ENCODE peak calls at places on chromosomes 7 and 10, in six cellular contexts. G, K, I, M, Z and R are unnamed samples.

GRCh38 chr7:39567294-39567693 is 1.1 kb downstream of the YAE1 start:
- DNase-seq in G (no peak), K (no peak), I (no peak), M (no peak), Z (no peak), R (no peak)

GRCh38 chr10:112721080-112721698 is 228.9 kb upstream of the TCF7L2 start:
- DNase-seq in G (no peak), K (no peak), I (no peak), M (peak), Z (no peak), R (no peak)

GRCh38 chr10:36489928-36490279 is 635.5 kb upstream of the ANKRD30A start:
- DNase-seq in G (peak), K (peak), I (no peak), M (no peak), Z (no peak), R (no peak)

GRCh38 chr7:36303202-36304098 is 86.2 kb upstream of the ANLN start:
- DNase-seq in G (peak), K (peak), I (peak), M (no peak), Z (peak), R (peak)

GRCh38 chr10:71008150-71008549 is 119.8 kb upstream of the PCBD1 start:
- DNase-seq in G (no peak), K (no peak), I (no peak), M (no peak), Z (no peak), R (no peak)

GRCh38 chr7:55489552-55489951 is 82.8 kb downstream of the VOPP1 start:
- DNase-seq in G (no peak), K (no peak), I (no peak), M (no peak), Z (no peak), R (no peak)

GRCh38 chr7:46627038-46627315 is 705.9 kb upstream of the IGFBP3 start:
- DNase-seq in G (no peak), K (no peak), I (no peak), M (no peak), Z (no peak), R (no peak)

GRCh38 chr7:110759069-110759468 is 331.9 kb upstream of the LRRN3 start:
- DNase-seq in G (no peak), K (no peak), I (no peak), M (no peak), Z (no peak), R (no peak)

GRCh38 chr7:116161733-116162132 is 48.6 kb upstream of the TES start:
- DNase-seq in G (no peak), K (no peak), I (no peak), M (no peak), Z (no peak), R (no peak)

GRCh38 chr7:101624246-101625000 is 4.7 kb downstream of the MYL10 start:
- DNase-seq in G (no peak), K (no peak), I (no peak), M (peak), Z (no peak), R (no peak)

GRCh38 chr7:20340839-20341238 is 10.1 kb downstream of the ITGB8 start:
- DNase-seq in G (no peak), K (no peak), I (peak), M (no peak), Z (no peak), R (no peak)

GRCh38 chr7:131007439-131008330 is 273.7 kb upstream of the KLF14 start:
- DNase-seq in G (no peak), K (no peak), I (no peak), M (peak), Z (peak), R (no peak)

GRCh38 chr7:115840702-115841101 is 189.9 kb downstream of the TFEC start:
- DNase-seq in G (no peak), K (no peak), I (no peak), M (no peak), Z (no peak), R (no peak)

GRCh38 chr10:44471410-44471809 is 86.5 kb upstream of the CXCL12 start:
- DNase-seq in G (no peak), K (no peak), I (no peak), M (no peak), Z (no peak), R (no peak)

GRCh38 chr10:11035318-11035920 is 17.7 kb downstream of the CELF2 start:
- DNase-seq in G (peak), K (peak), I (peak), M (no peak), Z (peak), R (no peak)

GRCh38 chr10:3666525-3667302 is 118.3 kb downstream of the KLF6 start:
- DNase-seq in G (no peak), K (no peak), I (no peak), M (no peak), Z (no peak), R (no peak)

GRCh38 chr10:110636932-110637557 is 7.1 kb upstream of the RBM20 start:
- DNase-seq in G (no peak), K (no peak), I (no peak), M (no peak), Z (peak), R (no peak)

GRCh38 chr7:42274052-42274451 is 37.0 kb upstream of the GLI3 start:
- DNase-seq in G (peak), K (no peak), I (no peak), M (no peak), Z (no peak), R (no peak)

GRCh38 chr10:79979973-79980687 is 31.2 kb upstream of the SFTPD start:
- DNase-seq in G (no peak), K (no peak), I (no peak), M (no peak), Z (no peak), R (no peak)

GRCh38 chr10:114386446-114386845 is 17.9 kb downstream of the AFAP1L2 start:
- DNase-seq in G (no peak), K (no peak), I (no peak), M (no peak), Z (no peak), R (no peak)

GRCh38 chr7:159318682-159319351 is 174.2 kb upstream of the VIPR2 start:
- DNase-seq in G (no peak), K (no peak), I (no peak), M (no peak), Z (no peak), R (no peak)

GRCh38 chr7:84218681-84219080 is 24.1 kb upstream of the SEMA3A start:
- DNase-seq in G (no peak), K (no peak), I (no peak), M (no peak), Z (no peak), R (no peak)

GRCh38 chr10:43216931-43217562 is 49.8 kb downstream of the RASGEF1A start:
- DNase-seq in G (no peak), K (no peak), I (no peak), M (no peak), Z (no peak), R (peak)

GRCh38 chr7:107718456-107719193 is 25.3 kb upstream of the CBLL1 start:
- DNase-seq in G (no peak), K (no peak), I (no peak), M (no peak), Z (no peak), R (no peak)

GRCh38 chr7:151875862-151876111 is 1.1 kb downstream of the PRKAG2 start:
- DNase-seq in G (no peak), K (no peak), I (no peak), M (no peak), Z (no peak), R (no peak)

GRCh38 chr10:62626817-62627216 is 177.7 kb upstream of the ADO start:
- DNase-seq in G (no peak), K (no peak), I (no peak), M (no peak), Z (no peak), R (no peak)

GRCh38 chr7:138934861-138935260 is 46.3 kb downstream of the KIAA1549 start:
- DNase-seq in G (no peak), K (no peak), I (no peak), M (no peak), Z (no peak), R (no peak)

GRCh38 chr10:78981257-78981969 is 87.4 kb upstream of the ZMIZ1 start:
- DNase-seq in G (no peak), K (no peak), I (no peak), M (no peak), Z (no peak), R (no peak)

GRCh38 chr7:81248420-81248819 is 329.6 kb upstream of the SEMA3C start:
- DNase-seq in G (no peak), K (no peak), I (no peak), M (no peak), Z (no peak), R (no peak)

GRCh38 chr7:81245353-81245752 is 326.5 kb upstream of the SEMA3C start:
- DNase-seq in G (no peak), K (no peak), I (no peak), M (no peak), Z (no peak), R (no peak)

GRCh38 chr7:81244213-81244612 is 325.4 kb upstream of the SEMA3C start:
- DNase-seq in G (no peak), K (no peak), I (no peak), M (no peak), Z (no peak), R (no peak)
- TF ChIP-seq CTCF in G (peak), K (no peak), I (peak), M (no peak), Z (no peak), R (peak)

DNA sequence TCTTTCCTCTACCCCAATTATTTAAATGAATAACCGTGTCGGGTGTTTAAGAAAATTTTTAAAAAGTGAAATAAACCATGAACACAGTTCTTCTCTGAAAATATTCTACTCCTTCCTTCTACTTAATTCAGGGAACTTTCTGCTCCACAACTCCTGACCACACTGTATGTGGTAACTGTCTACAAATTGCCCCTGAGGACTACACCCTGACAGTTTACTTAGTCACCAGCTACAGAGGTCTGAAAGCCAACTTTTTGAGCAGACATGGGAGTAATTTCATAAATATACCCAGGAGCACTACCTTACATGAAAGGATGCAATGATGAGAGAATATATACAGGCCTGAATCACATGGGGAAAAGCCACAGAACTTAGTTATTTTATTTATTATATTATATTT is 523.2 kb upstream of the SORCS1 start:
- DNase-seq in G (no peak), K (no peak), I (no peak), M (no peak), Z (no peak), R (no peak)
- TF ChIP-seq CTCF in G (no peak), K (no peak), I (no peak), M (no peak), Z (no peak), R (no peak)

GRCh38 chr10:23686722-23687121 is 247.8 kb downstream of the OTUD1 start:
- DNase-seq in G (no peak), K (no peak), I (no peak), M (no peak), Z (no peak), R (no peak)
- TF ChIP-seq CTCF in G (no peak), K (no peak), I (no peak), M (no peak), Z (no peak), R (no peak)

DNA sequence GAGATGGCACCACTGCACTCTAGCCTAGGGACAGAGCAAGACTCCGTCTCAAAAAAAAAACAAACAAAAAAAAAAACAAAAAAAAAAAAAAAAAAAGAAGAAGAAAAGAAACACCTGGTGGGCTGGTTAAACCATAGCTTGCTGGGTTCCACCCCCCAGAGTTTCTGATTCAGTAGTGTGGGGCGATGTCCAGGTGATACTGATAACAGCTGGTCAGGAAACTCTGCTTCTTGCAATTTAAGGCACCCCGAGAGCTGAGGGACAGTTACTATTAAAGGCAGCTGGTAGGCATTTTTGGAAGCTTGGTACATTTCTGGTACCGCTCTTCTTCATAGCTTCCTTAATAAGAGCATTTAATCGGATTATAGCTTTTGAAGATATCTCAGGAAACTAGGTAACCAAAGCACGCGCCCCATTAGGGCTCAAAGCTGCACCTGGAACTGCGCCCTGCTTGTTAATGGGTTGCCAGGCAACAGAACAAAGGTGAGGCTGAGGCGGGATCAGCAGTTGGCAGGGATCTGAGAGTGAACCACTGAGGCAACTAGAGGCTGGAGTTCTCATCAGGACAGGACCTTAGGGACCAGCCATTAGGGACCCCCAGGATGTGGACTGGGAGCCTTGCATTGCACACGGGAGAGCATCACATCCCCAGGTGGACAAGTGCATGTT is 6.5 kb upstream of the SDK1 start:
- DNase-seq in G (no peak), K (no peak), I (no peak), M (no peak), Z (no peak), R (no peak)
- TF ChIP-seq CTCF in G (no peak), K (no peak), I (no peak), M (no peak), Z (no peak), R (no peak)